ENCODE peak calls at places on chromosomes 2 and 18, in five cellular contexts. V is SK-N-DZ, E is OCI-LY7, Q is naive B cell, X is HS-5. M is an unnamed sample.

GRCh38 chr18:61350578-61350977 is 17.3 kb downstream of the CDH20 start:
- DNase-seq in E (no peak), X (no peak), V (no peak), Q (no peak), M (no peak)

GRCh38 chr2:11702946-11703345 is 33.0 kb upstream of the NTSR2 start:
- DNase-seq in V (no peak), E (no peak), Q (no peak), X (no peak), M (no peak)

GRCh38 chr2:64677530-64677929 is 23.8 kb upstream of the SERTAD2 start:
- DNase-seq in Q (no peak), X (no peak), V (no peak), E (no peak), M (no peak)

GRCh38 chr18:2961828-2962227 is 51.1 kb downstream of the LPIN2 start:
- DNase-seq in Q (peak; percentile 31), V (no peak), X (no peak), E (peak; percentile 69), M (no peak)

GRCh38 chr2:36596397-36596796 is 1.6 kb downstream of the FEZ2 start:
- DNase-seq in X (no peak), V (no peak), Q (no peak), E (no peak), M (no peak)

GRCh38 chr2:46460241-46460921 is 19.0 kb upstream of the TMEM247 start:
- DNase-seq in Q (no peak), X (no peak), V (peak; percentile 35), E (no peak), M (no peak)

GRCh38 chr2:200373973-200374416 is 67.5 kb downstream of the SPATS2L start:
- DNase-seq in X (no peak), Q (peak; percentile 29), E (peak; percentile 41), V (no peak), M (no peak)

GRCh38 chr2:49286726-49287125 is 132.4 kb upstream of the FSHR start:
- DNase-seq in X (no peak), V (no peak), Q (no peak), E (no peak), M (no peak)

GRCh38 chr18:70128271-70128670 is 77.2 kb downstream of the RTTN start:
- DNase-seq in V (no peak), Q (no peak), E (no peak), X (no peak), M (no peak)

GRCh38 chr2:189347540-189347939 is 93.7 kb upstream of the WDR75 start:
- DNase-seq in Q (no peak), E (no peak), X (peak; percentile 91), V (no peak), M (no peak)